ENCODE peak calls at places on chromosomes 6 and 20, in seven cellular contexts. One of them, this sample, is unnamed.
A peak's percentile ranks its signal among the peaks of the same experiment; 100 is the strongest.

GRCh38 chr6:38638941-38639497 is 710 bp downstream of the BTBD9 start:
- DNase-seq in transverse colon: peak; percentile 67
- DNase-seq in astrocyte of the spinal cord: peak; percentile 41
- DNase-seq in lower leg skin: peak; percentile 32
- DNase-seq in lower lobe of right lung: no peak
- DNase-seq in fibroblast of pulmonary artery: peak; percentile 45
- DNase-seq in prostate gland: no peak
- DNase-seq in this sample: peak; percentile 67

GRCh38 chr6:170202416-170203135 is 88.3 kb downstream of the DLL1 start:
- DNase-seq in lower leg skin: peak; percentile 11
- DNase-seq in transverse colon: no peak
- DNase-seq in astrocyte of the spinal cord: no peak
- DNase-seq in prostate gland: peak; percentile 2
- DNase-seq in fibroblast of pulmonary artery: no peak
- DNase-seq in lower lobe of right lung: no peak
- DNase-seq in this sample: no peak

GRCh38 chr20:1537731-1538058 is 19.8 kb downstream of the SIRPD start:
- DNase-seq in lower lobe of right lung: peak; percentile 79
- DNase-seq in transverse colon: peak; percentile 38
- DNase-seq in fibroblast of pulmonary artery: no peak
- DNase-seq in astrocyte of the spinal cord: no peak
- DNase-seq in prostate gland: no peak
- DNase-seq in lower leg skin: peak; percentile 24
- DNase-seq in this sample: no peak

GRCh38 chr6:82963527-82963926 is 102.1 kb downstream of the UBE3D start:
- DNase-seq in lower leg skin: no peak
- DNase-seq in astrocyte of the spinal cord: no peak
- DNase-seq in fibroblast of pulmonary artery: no peak
- DNase-seq in transverse colon: no peak
- DNase-seq in prostate gland: no peak
- DNase-seq in lower lobe of right lung: no peak
- DNase-seq in this sample: peak; percentile 59

GRCh38 chr6:30743099-30744053 is 889 bp upstream of the FLOT1 start:
- DNase-seq in astrocyte of the spinal cord: no peak
- DNase-seq in fibroblast of pulmonary artery: peak; percentile 44
- DNase-seq in transverse colon: peak; percentile 47
- DNase-seq in lower leg skin: no peak
- DNase-seq in lower lobe of right lung: peak; percentile 51
- DNase-seq in prostate gland: no peak
- DNase-seq in this sample: peak; percentile 33

GRCh38 chr6:36742146-36742545 is 44.5 kb downstream of the RAB44 start:
- DNase-seq in astrocyte of the spinal cord: no peak
- DNase-seq in fibroblast of pulmonary artery: no peak
- DNase-seq in prostate gland: no peak
- DNase-seq in transverse colon: no peak
- DNase-seq in lower lobe of right lung: no peak
- DNase-seq in lower leg skin: no peak
- DNase-seq in this sample: no peak

GRCh38 chr20:15032352-15032622 is 694.9 kb upstream of the FLRT3 start:
- DNase-seq in astrocyte of the spinal cord: no peak
- DNase-seq in lower lobe of right lung: no peak
- DNase-seq in fibroblast of pulmonary artery: no peak
- DNase-seq in transverse colon: no peak
- DNase-seq in lower leg skin: no peak
- DNase-seq in prostate gland: no peak
- DNase-seq in this sample: no peak

GRCh38 chr6:105483492-105483891 is 80.6 kb upstream of the PREP start:
- DNase-seq in prostate gland: no peak
- DNase-seq in transverse colon: no peak
- DNase-seq in lower lobe of right lung: no peak
- DNase-seq in fibroblast of pulmonary artery: peak; percentile 33
- DNase-seq in lower leg skin: no peak
- DNase-seq in astrocyte of the spinal cord: peak; percentile 61
- DNase-seq in this sample: peak; percentile 45

GRCh38 chr6:53857318-53858094 is 62.7 kb downstream of the LRRC1 start:
- DNase-seq in transverse colon: no peak
- DNase-seq in lower leg skin: no peak
- DNase-seq in prostate gland: peak; percentile 12
- DNase-seq in lower lobe of right lung: no peak
- DNase-seq in fibroblast of pulmonary artery: no peak
- DNase-seq in astrocyte of the spinal cord: no peak
- DNase-seq in this sample: peak; percentile 83

GRCh38 chr6:52183131-52183530 is 3.0 kb upstream of the IL17A start:
- DNase-seq in transverse colon: no peak
- DNase-seq in lower lobe of right lung: no peak
- DNase-seq in fibroblast of pulmonary artery: no peak
- DNase-seq in prostate gland: no peak
- DNase-seq in astrocyte of the spinal cord: no peak
- DNase-seq in lower leg skin: no peak
- DNase-seq in this sample: peak; percentile 5

GRCh38 chr6:56595490-56596122 is 47.1 kb downstream of the DST start:
- DNase-seq in lower leg skin: no peak
- DNase-seq in astrocyte of the spinal cord: peak; percentile 46
- DNase-seq in prostate gland: peak; percentile 30
- DNase-seq in transverse colon: peak; percentile 35
- DNase-seq in fibroblast of pulmonary artery: peak; percentile 46
- DNase-seq in lower lobe of right lung: no peak
- DNase-seq in this sample: peak; percentile 81

GRCh38 chr20:36183155-36183944 is 28.8 kb downstream of the EPB41L1 start:
- DNase-seq in lower leg skin: no peak
- DNase-seq in lower lobe of right lung: no peak
- DNase-seq in transverse colon: no peak
- DNase-seq in prostate gland: no peak
- DNase-seq in astrocyte of the spinal cord: no peak
- DNase-seq in fibroblast of pulmonary artery: no peak
- DNase-seq in this sample: no peak

GRCh38 chr20:11755071-11755881 is 162.4 kb upstream of the BTBD3 start:
- DNase-seq in prostate gland: no peak
- DNase-seq in lower lobe of right lung: no peak
- DNase-seq in lower leg skin: no peak
- DNase-seq in transverse colon: no peak
- DNase-seq in fibroblast of pulmonary artery: no peak
- DNase-seq in astrocyte of the spinal cord: no peak
- DNase-seq in this sample: no peak

GRCh38 chr6:154252676-154253075 is 103.9 kb downstream of the IPCEF1 start:
- DNase-seq in fibroblast of pulmonary artery: peak; percentile 28
- DNase-seq in prostate gland: no peak
- DNase-seq in lower leg skin: no peak
- DNase-seq in lower lobe of right lung: no peak
- DNase-seq in astrocyte of the spinal cord: no peak
- DNase-seq in transverse colon: no peak
- DNase-seq in this sample: no peak

GRCh38 chr20:34921436-34921835 is 34.2 kb downstream of the GSS start:
- DNase-seq in astrocyte of the spinal cord: no peak
- DNase-seq in lower lobe of right lung: no peak
- DNase-seq in transverse colon: no peak
- DNase-seq in lower leg skin: no peak
- DNase-seq in prostate gland: no peak
- DNase-seq in fibroblast of pulmonary artery: no peak
- DNase-seq in this sample: peak; percentile 40

GRCh38 chr6:23137596-23137995 is 568.2 kb downstream of the HDGFL1 start:
- DNase-seq in astrocyte of the spinal cord: peak; percentile 47
- DNase-seq in prostate gland: no peak
- DNase-seq in fibroblast of pulmonary artery: peak; percentile 48
- DNase-seq in lower leg skin: no peak
- DNase-seq in transverse colon: no peak
- DNase-seq in lower lobe of right lung: no peak
- DNase-seq in this sample: no peak

GRCh38 chr6:62775427-62776022 is 435.7 kb upstream of the FKBP1C start:
- DNase-seq in prostate gland: no peak
- DNase-seq in astrocyte of the spinal cord: no peak
- DNase-seq in fibroblast of pulmonary artery: peak; percentile 0
- DNase-seq in lower leg skin: no peak
- DNase-seq in transverse colon: no peak
- DNase-seq in lower lobe of right lung: no peak
- DNase-seq in this sample: peak; percentile 28

DNA sequence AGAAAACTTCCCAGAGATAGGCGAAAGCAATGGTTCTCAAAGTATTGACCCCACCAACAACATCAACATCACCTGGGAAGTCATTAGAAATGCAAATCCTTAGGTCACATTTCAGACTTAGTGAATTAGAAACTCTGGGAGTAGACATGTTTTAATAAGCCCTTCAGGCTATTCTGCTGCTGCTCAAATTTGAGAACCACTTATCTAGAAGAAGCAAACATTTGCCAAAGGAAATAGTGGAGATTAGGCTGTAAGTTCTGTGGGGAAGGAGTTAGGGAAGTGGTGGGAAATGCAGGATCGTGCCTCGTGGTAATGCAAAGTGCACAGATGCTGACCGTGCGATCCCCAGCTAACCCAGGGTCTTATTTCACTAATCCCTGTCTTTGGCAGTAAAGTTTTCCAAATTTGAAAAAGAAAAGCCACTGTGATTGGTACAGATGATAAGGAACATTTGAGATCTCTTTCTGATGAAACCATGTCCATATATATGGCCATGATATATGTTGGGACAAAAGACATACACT is 328.5 kb downstream of the EPM2A start:
- DNase-seq in astrocyte of the spinal cord: no peak
- DNase-seq in transverse colon: no peak
- DNase-seq in lower lobe of right lung: no peak
- DNase-seq in prostate gland: no peak
- DNase-seq in fibroblast of pulmonary artery: no peak
- DNase-seq in lower leg skin: no peak
- DNase-seq in this sample: no peak
- H3K4me3 ChIP-seq in astrocyte of the spinal cord: no peak overlapping the region
- H3K4me3 ChIP-seq in transverse colon: no peak overlapping the region
- H3K4me3 ChIP-seq in lower lobe of right lung: no peak overlapping the region
- H3K4me3 ChIP-seq in prostate gland: no peak overlapping the region
- H3K4me3 ChIP-seq in fibroblast of pulmonary artery: no peak overlapping the region
- H3K4me3 ChIP-seq in lower leg skin: no peak overlapping the region
- H3K4me3 ChIP-seq in this sample: no peak overlapping the region

DNA sequence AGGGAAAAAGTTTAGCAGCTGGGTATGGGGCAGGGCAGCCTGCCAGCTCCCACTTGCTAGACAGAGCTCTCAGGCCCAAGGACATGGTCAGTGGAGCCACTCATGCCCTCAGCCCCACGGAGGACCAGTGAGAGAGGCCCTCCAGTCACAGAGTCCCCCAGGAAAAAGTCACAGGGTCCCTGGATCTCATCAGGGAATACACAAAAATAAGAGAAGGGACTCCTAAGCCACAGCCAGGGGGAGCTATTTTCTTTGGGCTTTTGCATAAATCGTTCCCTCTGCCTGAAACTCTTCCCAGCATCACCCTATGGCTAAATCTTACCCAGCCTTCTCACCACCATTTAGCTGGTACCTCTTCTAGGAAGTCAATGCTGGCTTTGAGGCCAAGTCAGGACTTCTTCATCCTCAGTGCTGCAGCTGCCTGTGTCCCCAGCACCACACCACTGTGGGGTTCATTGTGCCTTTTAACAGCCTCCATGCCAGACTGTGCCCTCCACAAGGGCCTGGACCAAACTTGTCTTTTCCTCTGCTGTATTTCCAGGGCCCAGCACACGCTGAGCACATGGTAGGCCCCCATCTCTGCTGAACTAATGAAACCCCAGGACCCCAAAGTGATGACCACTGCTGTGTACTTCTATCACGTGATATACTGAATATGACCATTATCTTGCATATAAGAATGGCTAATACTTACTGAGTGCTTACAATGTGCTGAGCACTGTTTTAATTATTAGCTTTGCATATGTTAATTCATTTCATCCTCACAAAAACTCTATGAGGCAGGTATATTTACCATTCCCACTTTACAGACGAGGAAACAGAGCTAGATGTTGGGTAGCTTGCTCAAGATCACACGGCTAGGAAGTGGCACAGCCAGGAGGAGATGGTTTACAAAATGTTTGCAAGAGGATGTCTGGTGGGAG is 2.0 kb downstream of the ZNF335 start:
- DNase-seq in astrocyte of the spinal cord: peak; percentile 73
- DNase-seq in lower lobe of right lung: no peak
- DNase-seq in transverse colon: peak; percentile 19
- DNase-seq in fibroblast of pulmonary artery: peak; percentile 77
- DNase-seq in lower leg skin: no peak
- DNase-seq in prostate gland: peak; percentile 36
- DNase-seq in this sample: peak; percentile 77
- TF ChIP-seq CTCF in astrocyte of the spinal cord: peak; percentile 73
- TF ChIP-seq CTCF in lower lobe of right lung: peak; percentile 48
- TF ChIP-seq CTCF in transverse colon: peak; percentile 57
- TF ChIP-seq CTCF in fibroblast of pulmonary artery: peak; percentile 72
- TF ChIP-seq CTCF in lower leg skin: no peak
- TF ChIP-seq CTCF in prostate gland: peak; percentile 64
- TF ChIP-seq CTCF in this sample: peak; percentile 78

DNA sequence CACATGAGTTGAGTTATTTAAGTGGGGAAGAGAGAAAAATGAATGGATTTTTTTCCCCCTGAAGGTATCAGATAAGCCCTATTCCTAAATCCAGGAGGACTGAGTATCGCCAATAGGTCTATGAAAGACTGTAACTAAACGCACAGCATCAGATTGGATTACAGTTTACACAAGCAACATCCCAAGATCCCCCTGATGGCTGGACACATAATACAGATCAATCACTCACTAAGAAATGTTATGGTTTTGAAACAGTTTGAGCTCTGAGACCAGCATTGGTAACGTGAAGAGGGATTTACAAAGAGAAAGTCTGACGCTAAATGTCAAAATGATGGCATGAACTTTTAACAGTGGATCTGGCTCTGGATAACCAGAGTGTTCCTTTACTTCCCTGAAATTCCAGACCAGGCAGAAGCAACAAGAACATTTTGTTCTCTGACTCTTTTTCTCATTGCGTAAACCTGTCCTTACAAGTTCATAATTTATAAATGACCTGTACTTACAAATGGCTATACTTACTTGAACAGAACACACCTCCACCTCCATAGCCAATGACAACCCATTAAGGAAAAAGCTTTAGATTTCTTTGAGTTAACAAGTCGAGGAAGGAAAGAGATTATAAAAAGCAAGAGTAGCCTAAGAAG is 131.8 kb upstream of the BEND3 start:
- DNase-seq in lower lobe of right lung: no peak
- DNase-seq in transverse colon: no peak
- DNase-seq in lower leg skin: no peak
- DNase-seq in prostate gland: peak; percentile 65
- DNase-seq in astrocyte of the spinal cord: no peak
- DNase-seq in fibroblast of pulmonary artery: peak; percentile 43
- DNase-seq in this sample: peak; percentile 78
- H3K4me3 ChIP-seq in lower lobe of right lung: no peak overlapping the region
- H3K4me3 ChIP-seq in transverse colon: no peak overlapping the region
- H3K4me3 ChIP-seq in lower leg skin: no peak overlapping the region
- H3K4me3 ChIP-seq in prostate gland: no peak overlapping the region
- H3K4me3 ChIP-seq in astrocyte of the spinal cord: no peak overlapping the region
- H3K4me3 ChIP-seq in fibroblast of pulmonary artery: no peak overlapping the region
- H3K4me3 ChIP-seq in this sample: peak overlapping the region; percentile 1

GRCh38 chr20:44692932-44693476 is 22.2 kb upstream of the CCN5 start:
- DNase-seq in lower leg skin: peak; percentile 85
- DNase-seq in transverse colon: peak; percentile 22
- DNase-seq in astrocyte of the spinal cord: peak; percentile 95
- DNase-seq in lower lobe of right lung: no peak
- DNase-seq in fibroblast of pulmonary artery: peak; percentile 92
- DNase-seq in prostate gland: no peak
- DNase-seq in this sample: peak; percentile 63
- TF ChIP-seq CTCF in lower leg skin: peak; percentile 19
- TF ChIP-seq CTCF in transverse colon: no peak
- TF ChIP-seq CTCF in astrocyte of the spinal cord: no peak
- TF ChIP-seq CTCF in lower lobe of right lung: no peak
- TF ChIP-seq CTCF in fibroblast of pulmonary artery: no peak
- TF ChIP-seq CTCF in prostate gland: no peak
- TF ChIP-seq CTCF in this sample: no peak

DNA sequence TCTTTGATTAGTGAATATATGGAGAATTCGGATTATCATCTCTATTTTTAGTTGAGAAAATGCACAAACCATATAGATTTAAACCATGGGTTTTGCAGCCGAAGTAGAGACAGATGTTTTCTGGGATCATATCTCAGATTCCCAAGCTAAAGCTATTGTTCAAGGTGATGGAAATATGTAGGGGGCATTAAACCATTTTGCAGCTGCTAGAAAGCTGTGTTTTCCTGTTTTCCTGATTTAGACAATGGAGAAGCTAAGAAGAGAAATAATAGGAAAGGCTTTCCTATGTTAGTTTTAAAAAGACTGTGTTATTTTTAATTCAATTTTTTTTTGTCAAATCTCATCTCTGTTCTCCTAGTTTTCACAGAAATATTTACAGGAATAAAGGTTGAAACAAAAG is 6.2 kb downstream of the CD93 start:
- DNase-seq in transverse colon: no peak
- DNase-seq in lower leg skin: no peak
- DNase-seq in lower lobe of right lung: no peak
- DNase-seq in astrocyte of the spinal cord: no peak
- DNase-seq in fibroblast of pulmonary artery: no peak
- DNase-seq in prostate gland: no peak
- DNase-seq in this sample: no peak
- H3K4me3 ChIP-seq in transverse colon: no peak overlapping the region
- H3K4me3 ChIP-seq in lower leg skin: no peak overlapping the region
- H3K4me3 ChIP-seq in lower lobe of right lung: no peak overlapping the region
- H3K4me3 ChIP-seq in astrocyte of the spinal cord: no peak overlapping the region
- H3K4me3 ChIP-seq in fibroblast of pulmonary artery: no peak overlapping the region
- H3K4me3 ChIP-seq in prostate gland: no peak overlapping the region
- H3K4me3 ChIP-seq in this sample: no peak overlapping the region

This sample was measured in epithelial cell of esophagus.